ENCODE peak calls at places on chromosome 9, in six cellular contexts. B is activated T-helper 1 cell treated with Interleukin-2 at 50 U/mL for 16 hours; D is stimulated activated naive CD8-positive, alpha-beta T cell treated with anti-CD3 and anti-CD28 coated beads, Interleukin-15, Interleukin-2, amounts not matched to agents 100 U/mL and 50 U/mL, for 24 hours; U is caudate nucleus; W is T follicular helper cell; K is psoas muscle. O is an unnamed sample.
A peak's percentile ranks its signal among the peaks of the same experiment; 100 is the strongest.

GRCh38 chr9:135555203-135555602 is 6.4 kb upstream of the PAEP start:
- DNase-seq in B (no peak), D (no peak), U (no peak), W (no peak), K (no peak), O (no peak)

GRCh38 chr9:37963936-37964739 is 60.2 kb upstream of the SLC25A51 start:
- DNase-seq in B (no peak), D (no peak), U (peak; percentile 56), W (no peak), K (no peak), O (no peak)

GRCh38 chr9:29475471-29475870 is 1902.2 kb upstream of the C9orf72 start:
- DNase-seq in B (no peak), D (no peak), U (no peak), W (no peak), K (no peak), O (no peak)

GRCh38 chr9:89483592-89484474 is 14.1 kb downstream of the SEMA4D start:
- DNase-seq in B (peak; percentile 59), D (peak; percentile 82), U (no peak), W (peak; percentile 58), K (no peak), O (peak; percentile 78)

GRCh38 chr9:130262061-130262745 is 3.4 kb upstream of the HMCN2 start:
- DNase-seq in B (no peak), D (no peak), U (no peak), W (no peak), K (no peak), O (no peak)

GRCh38 chr9:137333016-137333726 is 31.1 kb upstream of the NRARP start:
- DNase-seq in B (no peak), D (no peak), U (no peak), W (no peak), K (no peak), O (no peak)

GRCh38 chr9:34510506-34511159 is 12.2 kb downstream of the ENHO start:
- DNase-seq in B (no peak), D (no peak), U (no peak), W (no peak), K (no peak), O (no peak)

GRCh38 chr9:114272739-114273431 is 50.0 kb upstream of the ORM1 start:
- DNase-seq in B (no peak), D (no peak), U (no peak), W (no peak), K (peak; percentile 38), O (no peak)

GRCh38 chr9:133137451-133138231 is 16.6 kb upstream of the RALGDS start:
- DNase-seq in B (no peak), D (peak; percentile 45), U (peak; percentile 85), W (no peak), K (peak; percentile 89), O (peak; percentile 46)

GRCh38 chr9:32264171-32264862 is 120.1 kb upstream of the ACO1 start:
- DNase-seq in B (no peak), D (no peak), U (no peak), W (no peak), K (no peak), O (no peak)

GRCh38 chr9:129569506-129570449 is 51.1 kb downstream of the C9orf50 start:
- DNase-seq in B (no peak), D (peak; percentile 30), U (no peak), W (no peak), K (no peak), O (no peak)

GRCh38 chr9:83197611-83198010 is 134.7 kb upstream of the RASEF start:
- DNase-seq in B (no peak), D (no peak), U (no peak), W (no peak), K (no peak), O (no peak)

GRCh38 chr9:35229066-35229778 is 67.4 kb downstream of the UNC13B start:
- DNase-seq in B (no peak), D (no peak), U (no peak), W (no peak), K (no peak), O (no peak)

GRCh38 chr9:118595719-118596305 is 773.4 kb downstream of the BRINP1 start:
- DNase-seq in B (no peak), D (no peak), U (no peak), W (no peak), K (no peak), O (no peak)

GRCh38 chr9:126720661-126721530 is 83.9 kb upstream of the ZBTB43 start:
- DNase-seq in B (no peak), D (peak; percentile 29), U (no peak), W (no peak), K (no peak), O (no peak)

GRCh38 chr9:3240651-3241268 is 285.0 kb downstream of the RFX3 start:
- DNase-seq in B (peak; percentile 11), D (peak; percentile 70), U (no peak), W (peak; percentile 38), K (peak; percentile 67), O (peak; percentile 87)

GRCh38 chr9:33185406-33185805 is 18.3 kb upstream of the B4GALT1 start:
- DNase-seq in B (no peak), D (no peak), U (no peak), W (no peak), K (no peak), O (no peak)

GRCh38 chr9:77750981-77751340 is 102.8 kb upstream of the GNA14 start:
- DNase-seq in B (no peak), D (no peak), U (no peak), W (no peak), K (no peak), O (no peak)

GRCh38 chr9:35935755-35936509 is 22.0 kb downstream of the OR2S2 start:
- DNase-seq in B (no peak), D (no peak), U (no peak), W (no peak), K (no peak), O (no peak)

GRCh38 chr9:98921740-98922139 is 22.0 kb upstream of the COL15A1 start:
- DNase-seq in B (no peak), D (no peak), U (no peak), W (no peak), K (no peak), O (no peak)

GRCh38 chr9:124505901-124506346 is 1.3 kb downstream of the NR5A1 start:
- DNase-seq in B (no peak), D (no peak), U (no peak), W (no peak), K (peak; percentile 30), O (no peak)

GRCh38 chr9:121849554-121849953 is 198.1 kb downstream of the DAB2IP start:
- DNase-seq in B (no peak), D (no peak), U (no peak), W (no peak), K (no peak), O (no peak)

GRCh38 chr9:121620777-121621437 is 30.5 kb upstream of the DAB2IP start:
- DNase-seq in B (no peak), D (no peak), U (no peak), W (no peak), K (no peak), O (no peak)

GRCh38 chr9:134488251-134488900 is 153.2 kb upstream of the COL5A1 start:
- DNase-seq in B (no peak), D (no peak), U (no peak), W (no peak), K (no peak), O (peak; percentile 88)

GRCh38 chr9:85453850-85454249 is 287.9 kb downstream of the AGTPBP1 start:
- DNase-seq in B (no peak), D (no peak), U (no peak), W (no peak), K (no peak), O (peak; percentile 27)

GRCh38 chr9:101587644-101588043 is 7.1 kb downstream of the PPP3R2 start:
- DNase-seq in B (no peak), D (no peak), U (no peak), W (no peak), K (no peak), O (no peak)

O was measured in right cardiac atrium.